ENCODE peak calls at places on chromosomes 13 and 19, in four cellular contexts. One of them, this sample, is unnamed. For H3K27me3, the result is how much of the 10 kb centered on the place peaks cover.

GRCh38 chr19:18029617-18030338 is 21.8 kb downstream of the ARRDC2 start:
- DNase-seq in BE2C: peak
- DNase-seq in CD8-positive, alpha-beta T cell: no peak
- DNase-seq in bronchial epithelial cell: peak
- DNase-seq in this sample: no peak

GRCh38 chr13:106499113-106499512 is 36.3 kb downstream of the EFNB2 start:
- DNase-seq in BE2C: no peak
- DNase-seq in CD8-positive, alpha-beta T cell: no peak
- DNase-seq in bronchial epithelial cell: no peak
- DNase-seq in this sample: no peak

GRCh38 chr19:5157186-5157585 is 183.4 kb downstream of the PTPRS start:
- DNase-seq in BE2C: no peak
- DNase-seq in CD8-positive, alpha-beta T cell: no peak
- DNase-seq in bronchial epithelial cell: no peak
- DNase-seq in this sample: no peak

GRCh38 chr19:9968820-9969687 is 32.7 kb upstream of the OLFM2 start:
- DNase-seq in BE2C: no peak
- DNase-seq in CD8-positive, alpha-beta T cell: no peak
- DNase-seq in bronchial epithelial cell: no peak
- DNase-seq in this sample: no peak

GRCh38 chr19:29873024-29873800 is 61.4 kb downstream of the CCNE1 start:
- DNase-seq in BE2C: peak
- DNase-seq in CD8-positive, alpha-beta T cell: peak
- DNase-seq in bronchial epithelial cell: no peak
- DNase-seq in this sample: no peak

GRCh38 chr19:6248341-6248740 is 31.4 kb downstream of the MLLT1 start:
- DNase-seq in BE2C: no peak
- DNase-seq in CD8-positive, alpha-beta T cell: no peak
- DNase-seq in bronchial epithelial cell: no peak
- DNase-seq in this sample: no peak

GRCh38 chr19:35272122-35272715 is 3.5 kb downstream of the USF2 start:
- DNase-seq in BE2C: no peak
- DNase-seq in CD8-positive, alpha-beta T cell: no peak
- DNase-seq in bronchial epithelial cell: no peak
- DNase-seq in this sample: no peak

GRCh38 chr19:11050323-11051114 is 38.7 kb upstream of the LDLR start:
- DNase-seq in BE2C: no peak
- DNase-seq in CD8-positive, alpha-beta T cell: no peak
- DNase-seq in bronchial epithelial cell: no peak
- DNase-seq in this sample: no peak

GRCh38 chr13:113557013-113557412 is 27.5 kb upstream of the TFDP1 start:
- DNase-seq in BE2C: no peak
- DNase-seq in CD8-positive, alpha-beta T cell: no peak
- DNase-seq in bronchial epithelial cell: no peak
- DNase-seq in this sample: no peak

GRCh38 chr19:48963371-48964204 is 1.5 kb upstream of the FTL start:
- DNase-seq in BE2C: peak
- DNase-seq in CD8-positive, alpha-beta T cell: peak
- DNase-seq in bronchial epithelial cell: peak
- DNase-seq in this sample: no peak

GRCh38 chr19:49233163-49233562 is 75.6 kb downstream of the TRPM4 start:
- DNase-seq in BE2C: no peak
- DNase-seq in CD8-positive, alpha-beta T cell: no peak
- DNase-seq in bronchial epithelial cell: no peak
- DNase-seq in this sample: no peak

GRCh38 chr19:55484571-55485438 is at the start of gene NAT14:
- DNase-seq in BE2C: peak
- DNase-seq in CD8-positive, alpha-beta T cell: peak
- DNase-seq in bronchial epithelial cell: no peak
- DNase-seq in this sample: no peak

GRCh38 chr19:10642473-10642872 is 11.7 kb upstream of the ILF3 start:
- DNase-seq in BE2C: no peak
- DNase-seq in CD8-positive, alpha-beta T cell: no peak
- DNase-seq in bronchial epithelial cell: no peak
- DNase-seq in this sample: no peak

GRCh38 chr19:40525234-40526051 is 51.2 kb upstream of the SHKBP1 start:
- DNase-seq in BE2C: no peak
- DNase-seq in CD8-positive, alpha-beta T cell: no peak
- DNase-seq in bronchial epithelial cell: no peak
- DNase-seq in this sample: no peak

GRCh38 chr19:1567116-1567847 is 843 bp downstream of the MEX3D start:
- DNase-seq in BE2C: peak
- DNase-seq in CD8-positive, alpha-beta T cell: no peak
- DNase-seq in bronchial epithelial cell: no peak
- DNase-seq in this sample: peak

GRCh38 chr13:109330123-109330522 is 456.3 kb downstream of the IRS2 start:
- DNase-seq in BE2C: no peak
- DNase-seq in CD8-positive, alpha-beta T cell: no peak
- DNase-seq in bronchial epithelial cell: no peak
- DNase-seq in this sample: no peak

GRCh38 chr13:46527237-46527636 is 25.7 kb upstream of the LRCH1 start:
- DNase-seq in BE2C: no peak
- DNase-seq in CD8-positive, alpha-beta T cell: no peak
- DNase-seq in bronchial epithelial cell: peak
- DNase-seq in this sample: no peak

GRCh38 chr19:4183967-4184717 is 1.7 kb downstream of the ANKRD24 start:
- DNase-seq in BE2C: no peak
- DNase-seq in CD8-positive, alpha-beta T cell: no peak
- DNase-seq in bronchial epithelial cell: no peak
- DNase-seq in this sample: no peak

GRCh38 chr19:40192758-40193586 is 1.7 kb downstream of the MAP3K10 start:
- DNase-seq in BE2C: no peak
- DNase-seq in CD8-positive, alpha-beta T cell: no peak
- DNase-seq in bronchial epithelial cell: no peak
- DNase-seq in this sample: no peak

GRCh38 chr13:58933475-58933874 is 1230.3 kb downstream of the DIAPH3 start:
- DNase-seq in BE2C: no peak
- DNase-seq in CD8-positive, alpha-beta T cell: no peak
- DNase-seq in bronchial epithelial cell: no peak
- DNase-seq in this sample: no peak

GRCh38 chr19:58021541-58022282 is 12.1 kb upstream of the ZSCAN1 start:
- DNase-seq in BE2C: peak
- DNase-seq in CD8-positive, alpha-beta T cell: no peak
- DNase-seq in bronchial epithelial cell: peak
- DNase-seq in this sample: peak

GRCh38 chr13:70527553-70527952 is 419.3 kb upstream of the KLHL1 start:
- DNase-seq in BE2C: peak
- DNase-seq in CD8-positive, alpha-beta T cell: no peak
- DNase-seq in bronchial epithelial cell: no peak
- DNase-seq in this sample: no peak

GRCh38 chr19:19262190-19263057 is 10.7 kb downstream of the TM6SF2 start:
- DNase-seq in BE2C: no peak
- DNase-seq in CD8-positive, alpha-beta T cell: no peak
- DNase-seq in bronchial epithelial cell: no peak
- DNase-seq in this sample: no peak

GRCh38 chr13:76038920-76039716 is 403.0 kb downstream of the LMO7 start:
- DNase-seq in BE2C: no peak
- DNase-seq in CD8-positive, alpha-beta T cell: no peak
- DNase-seq in bronchial epithelial cell: no peak
- DNase-seq in this sample: no peak

GRCh38 chr13:73722120-73722519 is 412.1 kb downstream of the KLF12 start:
- DNase-seq in BE2C: no peak
- DNase-seq in CD8-positive, alpha-beta T cell: no peak
- DNase-seq in bronchial epithelial cell: peak
- DNase-seq in this sample: peak

GRCh38 chr19:7705387-7706187 is 3.7 kb upstream of the FCER2 start:
- DNase-seq in BE2C: no peak
- DNase-seq in CD8-positive, alpha-beta T cell: peak
- DNase-seq in bronchial epithelial cell: no peak
- DNase-seq in this sample: no peak

GRCh38 chr19:16588089-16588823 is 16.0 kb upstream of the SLC35E1 start:
- DNase-seq in BE2C: peak
- DNase-seq in CD8-positive, alpha-beta T cell: peak
- DNase-seq in bronchial epithelial cell: no peak
- DNase-seq in this sample: no peak

GRCh38 chr19:18203408-18203862 is 407 bp downstream of the RAB3A start:
- DNase-seq in BE2C: peak
- DNase-seq in CD8-positive, alpha-beta T cell: no peak
- DNase-seq in bronchial epithelial cell: no peak
- DNase-seq in this sample: no peak

GRCh38 chr19:31553112-31553843 is 204.0 kb upstream of the TSHZ3 start:
- DNase-seq in BE2C: no peak
- DNase-seq in CD8-positive, alpha-beta T cell: no peak
- DNase-seq in bronchial epithelial cell: no peak
- DNase-seq in this sample: no peak

GRCh38 chr19:35060160-35060855 is 18.8 kb downstream of the HPN start:
- DNase-seq in BE2C: no peak
- DNase-seq in CD8-positive, alpha-beta T cell: no peak
- DNase-seq in bronchial epithelial cell: no peak
- DNase-seq in this sample: no peak

GRCh38 chr19:1943661-1944087 is 2.7 kb downstream of the CSNK1G2 start:
- DNase-seq in BE2C: no peak
- DNase-seq in CD8-positive, alpha-beta T cell: no peak
- DNase-seq in bronchial epithelial cell: no peak
- DNase-seq in this sample: no peak

GRCh38 chr19:708154-709141 is at the start of gene PALM:
- DNase-seq in BE2C: peak
- DNase-seq in CD8-positive, alpha-beta T cell: no peak
- DNase-seq in bronchial epithelial cell: no peak
- DNase-seq in this sample: no peak

GRCh38 chr13:50527612-50528509 is 315.6 kb downstream of the DLEU7 start:
- DNase-seq in BE2C: no peak
- DNase-seq in CD8-positive, alpha-beta T cell: no peak
- DNase-seq in bronchial epithelial cell: peak
- DNase-seq in this sample: no peak

GRCh38 chr19:3506384-3507340 is 551 bp downstream of the FZR1 start:
- DNase-seq in BE2C: no peak
- DNase-seq in CD8-positive, alpha-beta T cell: peak
- DNase-seq in bronchial epithelial cell: no peak
- DNase-seq in this sample: peak

GRCh38 chr13:61612192-61612591 is 196.5 kb upstream of the PCDH20 start:
- DNase-seq in BE2C: no peak
- DNase-seq in CD8-positive, alpha-beta T cell: no peak
- DNase-seq in bronchial epithelial cell: no peak
- DNase-seq in this sample: no peak

GRCh38 chr19:6186435-6186834 is 51.0 kb downstream of the ACSBG2 start:
- DNase-seq in BE2C: no peak
- DNase-seq in CD8-positive, alpha-beta T cell: no peak
- DNase-seq in bronchial epithelial cell: no peak
- DNase-seq in this sample: no peak

GRCh38 chr19:38455031-38455430 is 21.5 kb downstream of the RYR1 start:
- DNase-seq in BE2C: no peak
- DNase-seq in CD8-positive, alpha-beta T cell: no peak
- DNase-seq in bronchial epithelial cell: peak
- DNase-seq in this sample: peak

GRCh38 chr13:112977091-112977490 is 8.1 kb downstream of the MCF2L start:
- DNase-seq in BE2C: no peak
- DNase-seq in CD8-positive, alpha-beta T cell: no peak
- DNase-seq in bronchial epithelial cell: no peak
- DNase-seq in this sample: no peak

GRCh38 chr19:15381429-15381828 is 1.8 kb upstream of the AKAP8 start:
- DNase-seq in BE2C: no peak
- DNase-seq in CD8-positive, alpha-beta T cell: no peak
- DNase-seq in bronchial epithelial cell: no peak
- DNase-seq in this sample: no peak
- TF ChIP-seq CTCF in BE2C: no peak
- TF ChIP-seq CTCF in CD8-positive, alpha-beta T cell: no peak
- TF ChIP-seq CTCF in bronchial epithelial cell: no peak
- TF ChIP-seq CTCF in this sample: no peak

DNA sequence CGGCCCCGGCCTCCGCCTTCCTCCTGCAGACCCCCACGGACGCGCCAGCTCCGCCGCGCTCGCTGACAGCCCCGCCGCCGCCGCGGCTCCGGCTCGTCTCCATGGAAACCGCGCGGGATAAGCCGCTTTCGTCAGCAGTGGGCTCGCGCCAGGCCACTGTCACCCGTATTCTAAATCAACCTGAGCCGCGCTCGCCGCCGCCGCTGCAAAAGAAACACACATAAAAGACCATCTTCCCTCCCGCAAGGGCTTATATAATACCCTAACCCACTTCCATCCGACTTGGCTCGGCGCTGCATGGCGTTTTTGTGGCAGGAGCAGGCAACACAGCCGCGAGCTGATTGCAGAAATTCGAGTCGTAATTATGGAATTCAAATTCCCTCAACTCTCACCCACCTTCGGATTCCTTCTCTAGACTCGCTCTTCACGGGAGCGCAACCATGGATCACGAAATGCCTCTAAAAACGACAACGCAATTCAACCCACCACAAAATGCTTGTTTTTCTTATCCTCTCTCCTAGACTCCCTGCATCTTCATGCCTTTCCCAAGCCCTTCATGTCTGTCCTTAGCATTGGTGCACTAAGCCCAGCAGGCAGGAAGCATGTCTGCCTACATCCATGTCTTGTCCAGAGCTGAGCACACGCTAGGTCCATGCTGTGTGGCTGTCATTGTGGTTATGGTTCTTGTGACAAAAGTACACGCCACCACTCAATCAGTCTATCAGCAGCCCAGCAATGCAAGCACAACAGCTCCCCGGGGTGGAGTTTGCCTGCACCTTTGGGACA is at the start of gene AMER2:
- DNase-seq in BE2C: peak
- DNase-seq in CD8-positive, alpha-beta T cell: no peak
- DNase-seq in bronchial epithelial cell: no peak
- DNase-seq in this sample: no peak
- H3K27me3 ChIP-seq in BE2C: half or more
- H3K27me3 ChIP-seq in CD8-positive, alpha-beta T cell: under half
- H3K27me3 ChIP-seq in bronchial epithelial cell: under half
- H3K27me3 ChIP-seq in this sample: under half

GRCh38 chr13:91111476-91112190 is 235.9 kb upstream of the MIR17HG start:
- DNase-seq in BE2C: no peak
- DNase-seq in CD8-positive, alpha-beta T cell: no peak
- DNase-seq in bronchial epithelial cell: no peak
- DNase-seq in this sample: no peak
- TF ChIP-seq CTCF in BE2C: peak
- TF ChIP-seq CTCF in CD8-positive, alpha-beta T cell: no peak
- TF ChIP-seq CTCF in bronchial epithelial cell: no peak
- TF ChIP-seq CTCF in this sample: no peak

GRCh38 chr19:13007292-13008045 is 12.2 kb downstream of the NFIX start:
- DNase-seq in BE2C: no peak
- DNase-seq in CD8-positive, alpha-beta T cell: no peak
- DNase-seq in bronchial epithelial cell: peak
- DNase-seq in this sample: no peak
- H3K27me3 ChIP-seq in BE2C: under half
- H3K27me3 ChIP-seq in CD8-positive, alpha-beta T cell: under half
- H3K27me3 ChIP-seq in bronchial epithelial cell: under half
- H3K27me3 ChIP-seq in this sample: under half